ENCODE peak calls at places on chromosomes 13 and 19, in ten cellular contexts. One of them, this sample, is unnamed.

GRCh38 chr19:55341191-55342043 is 1.7 kb downstream of the KMT5C start:
- DNase-seq in GM20000: peak
- DNase-seq in fibroblast of pulmonary artery: peak
- DNase-seq in pancreas: peak
- DNase-seq in OCI-LY7: peak
- DNase-seq in GM23338: peak
- DNase-seq in Calu3: peak
- DNase-seq in breast epithelium: peak
- DNase-seq in WERI-Rb-1: peak
- DNase-seq in tibial artery: peak
- DNase-seq in this sample: peak

GRCh38 chr19:18156841-18157464 is 4.0 kb downstream of the PIK3R2 start:
- DNase-seq in GM20000: no peak
- DNase-seq in fibroblast of pulmonary artery: peak
- DNase-seq in pancreas: peak
- DNase-seq in OCI-LY7: no peak
- DNase-seq in GM23338: no peak
- DNase-seq in Calu3: peak
- DNase-seq in breast epithelium: peak
- DNase-seq in WERI-Rb-1: no peak
- DNase-seq in tibial artery: peak
- DNase-seq in this sample: no peak

GRCh38 chr19:41225238-41226052 is 6.4 kb downstream of the AXL start:
- DNase-seq in GM20000: no peak
- DNase-seq in fibroblast of pulmonary artery: peak
- DNase-seq in pancreas: peak
- DNase-seq in OCI-LY7: no peak
- DNase-seq in GM23338: peak
- DNase-seq in Calu3: peak
- DNase-seq in breast epithelium: no peak
- DNase-seq in WERI-Rb-1: no peak
- DNase-seq in tibial artery: peak
- DNase-seq in this sample: no peak

GRCh38 chr19:57016076-57016475 is 103.7 kb upstream of the USP29 start:
- DNase-seq in GM20000: no peak
- DNase-seq in fibroblast of pulmonary artery: no peak
- DNase-seq in pancreas: no peak
- DNase-seq in OCI-LY7: no peak
- DNase-seq in GM23338: no peak
- DNase-seq in Calu3: no peak
- DNase-seq in breast epithelium: no peak
- DNase-seq in WERI-Rb-1: no peak
- DNase-seq in tibial artery: no peak
- DNase-seq in this sample: no peak

GRCh38 chr13:95620498-95621140 is 23.9 kb downstream of the DZIP1 start:
- DNase-seq in GM20000: no peak
- DNase-seq in fibroblast of pulmonary artery: no peak
- DNase-seq in pancreas: no peak
- DNase-seq in OCI-LY7: no peak
- DNase-seq in GM23338: no peak
- DNase-seq in Calu3: no peak
- DNase-seq in breast epithelium: no peak
- DNase-seq in WERI-Rb-1: no peak
- DNase-seq in tibial artery: no peak
- DNase-seq in this sample: no peak

GRCh38 chr13:23629566-23630272 is 59.5 kb downstream of the TNFRSF19 start:
- DNase-seq in GM20000: no peak
- DNase-seq in fibroblast of pulmonary artery: no peak
- DNase-seq in pancreas: no peak
- DNase-seq in OCI-LY7: no peak
- DNase-seq in GM23338: no peak
- DNase-seq in Calu3: no peak
- DNase-seq in breast epithelium: no peak
- DNase-seq in WERI-Rb-1: no peak
- DNase-seq in tibial artery: no peak
- DNase-seq in this sample: no peak

GRCh38 chr19:16369664-16370576 is 45.3 kb downstream of the KLF2 start:
- DNase-seq in GM20000: no peak
- DNase-seq in fibroblast of pulmonary artery: no peak
- DNase-seq in pancreas: no peak
- DNase-seq in OCI-LY7: no peak
- DNase-seq in GM23338: no peak
- DNase-seq in Calu3: no peak
- DNase-seq in breast epithelium: no peak
- DNase-seq in WERI-Rb-1: no peak
- DNase-seq in tibial artery: no peak
- DNase-seq in this sample: no peak

GRCh38 chr13:76737526-76737925 is 148.7 kb downstream of the KCTD12 start:
- DNase-seq in GM20000: no peak
- DNase-seq in fibroblast of pulmonary artery: no peak
- DNase-seq in pancreas: no peak
- DNase-seq in OCI-LY7: no peak
- DNase-seq in GM23338: no peak
- DNase-seq in Calu3: no peak
- DNase-seq in breast epithelium: no peak
- DNase-seq in WERI-Rb-1: no peak
- DNase-seq in tibial artery: no peak
- DNase-seq in this sample: no peak

GRCh38 chr19:30085394-30085793 is 143.4 kb downstream of the URI1 start:
- DNase-seq in GM20000: no peak
- DNase-seq in fibroblast of pulmonary artery: no peak
- DNase-seq in pancreas: peak
- DNase-seq in OCI-LY7: peak
- DNase-seq in GM23338: peak
- DNase-seq in Calu3: peak
- DNase-seq in breast epithelium: no peak
- DNase-seq in WERI-Rb-1: no peak
- DNase-seq in tibial artery: no peak
- DNase-seq in this sample: no peak
- TF ChIP-seq CTCF in GM20000: no peak
- TF ChIP-seq CTCF in fibroblast of pulmonary artery: no peak
- TF ChIP-seq CTCF in pancreas: no peak
- TF ChIP-seq CTCF in OCI-LY7: peak
- TF ChIP-seq CTCF in GM23338: peak
- TF ChIP-seq CTCF in Calu3: no peak
- TF ChIP-seq CTCF in breast epithelium: no peak
- TF ChIP-seq CTCF in WERI-Rb-1: peak
- TF ChIP-seq CTCF in tibial artery: no peak
- TF ChIP-seq CTCF in this sample: no peak

GRCh38 chr19:51641648-51642047 is 5.0 kb downstream of the SIGLEC14 start:
- DNase-seq in GM20000: no peak
- DNase-seq in fibroblast of pulmonary artery: no peak
- DNase-seq in pancreas: no peak
- DNase-seq in OCI-LY7: no peak
- DNase-seq in GM23338: no peak
- DNase-seq in Calu3: no peak
- DNase-seq in breast epithelium: no peak
- DNase-seq in WERI-Rb-1: no peak
- DNase-seq in tibial artery: no peak
- DNase-seq in this sample: no peak

GRCh38 chr19:51632126-51632525 is 1.9 kb upstream of the SIGLEC5 start:
- DNase-seq in GM20000: no peak
- DNase-seq in fibroblast of pulmonary artery: no peak
- DNase-seq in pancreas: no peak
- DNase-seq in OCI-LY7: no peak
- DNase-seq in GM23338: no peak
- DNase-seq in Calu3: no peak
- DNase-seq in breast epithelium: no peak
- DNase-seq in WERI-Rb-1: no peak
- DNase-seq in tibial artery: no peak
- DNase-seq in this sample: no peak

GRCh38 chr19:51639916-51640315 is 6.7 kb downstream of the SIGLEC14 start:
- DNase-seq in GM20000: no peak
- DNase-seq in fibroblast of pulmonary artery: no peak
- DNase-seq in pancreas: no peak
- DNase-seq in OCI-LY7: no peak
- DNase-seq in GM23338: no peak
- DNase-seq in Calu3: no peak
- DNase-seq in breast epithelium: no peak
- DNase-seq in WERI-Rb-1: no peak
- DNase-seq in tibial artery: no peak
- DNase-seq in this sample: no peak

GRCh38 chr19:51640371-51640770 is 6.3 kb downstream of the SIGLEC14 start:
- DNase-seq in GM20000: no peak
- DNase-seq in fibroblast of pulmonary artery: no peak
- DNase-seq in pancreas: no peak
- DNase-seq in OCI-LY7: no peak
- DNase-seq in GM23338: no peak
- DNase-seq in Calu3: no peak
- DNase-seq in breast epithelium: no peak
- DNase-seq in WERI-Rb-1: no peak
- DNase-seq in tibial artery: no peak
- DNase-seq in this sample: no peak

DNA sequence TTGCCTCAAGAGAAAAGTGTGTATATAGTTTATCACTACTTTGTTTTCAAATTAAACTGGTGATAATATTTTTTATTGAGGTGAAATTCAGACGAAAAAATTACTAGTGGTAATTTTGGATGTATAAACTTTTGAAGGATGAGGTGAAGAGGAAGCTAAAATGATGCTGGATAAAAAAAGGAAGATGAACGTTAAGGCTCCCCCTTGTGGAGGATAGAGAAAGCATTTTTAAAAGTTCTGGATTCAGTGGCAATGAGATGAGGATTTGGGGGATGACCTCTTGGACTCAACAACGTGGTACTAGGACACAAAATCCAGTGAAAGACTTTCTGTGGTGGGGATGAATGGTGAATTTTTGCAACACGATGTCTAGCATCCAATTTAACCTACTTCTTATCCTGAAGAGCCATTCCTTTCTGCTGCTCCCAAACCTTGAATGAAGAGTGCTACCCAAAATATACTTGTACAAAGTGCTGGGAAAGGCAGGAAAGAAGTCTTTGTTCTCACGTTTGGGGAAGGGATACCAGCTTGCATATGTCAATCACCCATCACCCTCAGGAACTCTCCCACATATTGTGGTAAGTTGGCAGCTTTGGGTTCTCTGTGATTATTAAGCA is 7.3 kb upstream of the SIGLEC5 start:
- DNase-seq in GM20000: peak
- DNase-seq in fibroblast of pulmonary artery: peak
- DNase-seq in pancreas: no peak
- DNase-seq in OCI-LY7: peak
- DNase-seq in GM23338: peak
- DNase-seq in Calu3: no peak
- DNase-seq in breast epithelium: no peak
- DNase-seq in WERI-Rb-1: no peak
- DNase-seq in tibial artery: no peak
- DNase-seq in this sample: no peak
- TF ChIP-seq CTCF in GM20000: peak
- TF ChIP-seq CTCF in fibroblast of pulmonary artery: peak
- TF ChIP-seq CTCF in pancreas: no peak
- TF ChIP-seq CTCF in OCI-LY7: peak
- TF ChIP-seq CTCF in GM23338: peak
- TF ChIP-seq CTCF in Calu3: no peak
- TF ChIP-seq CTCF in breast epithelium: no peak
- TF ChIP-seq CTCF in WERI-Rb-1: peak
- TF ChIP-seq CTCF in tibial artery: peak
- TF ChIP-seq CTCF in this sample: peak

GRCh38 chr13:110683921-110684320 is 22.0 kb downstream of the CARS2 start:
- DNase-seq in GM20000: no peak
- DNase-seq in fibroblast of pulmonary artery: no peak
- DNase-seq in pancreas: no peak
- DNase-seq in OCI-LY7: no peak
- DNase-seq in GM23338: no peak
- DNase-seq in Calu3: no peak
- DNase-seq in breast epithelium: no peak
- DNase-seq in WERI-Rb-1: no peak
- DNase-seq in tibial artery: no peak
- DNase-seq in this sample: no peak

GRCh38 chr13:110681868-110682550 is 23.9 kb downstream of the CARS2 start:
- DNase-seq in GM20000: no peak
- DNase-seq in fibroblast of pulmonary artery: no peak
- DNase-seq in pancreas: no peak
- DNase-seq in OCI-LY7: no peak
- DNase-seq in GM23338: no peak
- DNase-seq in Calu3: no peak
- DNase-seq in breast epithelium: no peak
- DNase-seq in WERI-Rb-1: no peak
- DNase-seq in tibial artery: no peak
- DNase-seq in this sample: no peak

GRCh38 chr13:110684388-110685056 is 21.4 kb downstream of the CARS2 start:
- DNase-seq in GM20000: no peak
- DNase-seq in fibroblast of pulmonary artery: no peak
- DNase-seq in pancreas: no peak
- DNase-seq in OCI-LY7: no peak
- DNase-seq in GM23338: no peak
- DNase-seq in Calu3: no peak
- DNase-seq in breast epithelium: no peak
- DNase-seq in WERI-Rb-1: no peak
- DNase-seq in tibial artery: no peak
- DNase-seq in this sample: no peak

GRCh38 chr13:110682746-110683145 is 23.2 kb downstream of the CARS2 start:
- DNase-seq in GM20000: no peak
- DNase-seq in fibroblast of pulmonary artery: no peak
- DNase-seq in pancreas: no peak
- DNase-seq in OCI-LY7: no peak
- DNase-seq in GM23338: no peak
- DNase-seq in Calu3: no peak
- DNase-seq in breast epithelium: no peak
- DNase-seq in WERI-Rb-1: no peak
- DNase-seq in tibial artery: no peak
- DNase-seq in this sample: no peak

GRCh38 chr13:110683203-110683883 is 22.6 kb downstream of the CARS2 start:
- DNase-seq in GM20000: no peak
- DNase-seq in fibroblast of pulmonary artery: peak
- DNase-seq in pancreas: no peak
- DNase-seq in OCI-LY7: no peak
- DNase-seq in GM23338: peak
- DNase-seq in Calu3: no peak
- DNase-seq in breast epithelium: no peak
- DNase-seq in WERI-Rb-1: no peak
- DNase-seq in tibial artery: no peak
- DNase-seq in this sample: no peak
- TF ChIP-seq CTCF in GM20000: no peak
- TF ChIP-seq CTCF in fibroblast of pulmonary artery: peak
- TF ChIP-seq CTCF in pancreas: no peak
- TF ChIP-seq CTCF in OCI-LY7: peak
- TF ChIP-seq CTCF in GM23338: peak
- TF ChIP-seq CTCF in Calu3: no peak
- TF ChIP-seq CTCF in breast epithelium: no peak
- TF ChIP-seq CTCF in WERI-Rb-1: peak
- TF ChIP-seq CTCF in tibial artery: no peak
- TF ChIP-seq CTCF in this sample: peak

DNA sequence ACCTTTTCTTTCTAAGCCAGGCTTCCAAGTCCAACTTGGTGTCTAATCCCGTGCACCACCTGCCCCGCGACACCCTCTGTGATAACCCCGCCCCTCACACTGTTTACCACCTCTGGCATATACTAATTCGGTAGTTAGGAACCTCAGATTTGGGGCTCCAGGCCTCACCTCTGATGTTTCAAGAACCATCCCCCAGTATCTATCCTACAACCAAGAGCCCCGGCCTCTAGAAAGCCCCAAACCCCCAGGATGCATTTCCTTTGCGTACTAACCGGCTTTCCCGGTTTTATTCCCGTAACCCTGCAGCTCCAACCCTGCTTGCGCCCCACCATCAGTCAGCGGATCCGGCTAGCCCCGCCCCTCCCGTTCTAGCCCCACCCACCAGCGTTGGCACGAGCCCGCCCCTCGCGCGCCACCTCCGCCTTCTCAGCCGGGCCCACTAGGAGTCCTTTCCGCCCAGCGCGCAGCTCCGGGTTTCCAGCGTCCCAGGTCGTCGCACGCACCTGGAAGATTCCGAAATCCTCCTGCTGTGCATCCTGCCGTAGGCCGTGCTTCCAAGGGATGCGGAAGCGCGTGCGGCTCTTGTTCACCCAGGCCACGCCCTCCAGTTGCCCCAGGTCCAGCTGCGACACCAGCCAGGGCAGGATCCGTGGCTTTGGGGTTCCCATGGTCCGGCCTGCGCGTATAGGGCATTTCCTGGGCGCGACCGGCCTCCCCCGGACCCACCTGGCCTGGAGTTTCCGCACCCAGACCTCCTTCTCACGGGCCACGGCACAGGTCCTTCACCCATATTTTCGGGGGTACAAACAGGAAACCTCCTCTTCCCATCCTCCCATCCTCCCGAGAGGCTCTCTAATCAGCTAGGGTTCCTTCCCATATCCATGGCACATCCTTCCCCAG is 1.2 kb downstream of the IRF3 start:
- DNase-seq in GM20000: peak
- DNase-seq in fibroblast of pulmonary artery: peak
- DNase-seq in pancreas: peak
- DNase-seq in OCI-LY7: peak
- DNase-seq in GM23338: peak
- DNase-seq in Calu3: peak
- DNase-seq in breast epithelium: peak
- DNase-seq in WERI-Rb-1: peak
- DNase-seq in tibial artery: peak
- DNase-seq in this sample: peak
- TF ChIP-seq CTCF in GM20000: no peak
- TF ChIP-seq CTCF in fibroblast of pulmonary artery: no peak
- TF ChIP-seq CTCF in pancreas: no peak
- TF ChIP-seq CTCF in OCI-LY7: no peak
- TF ChIP-seq CTCF in GM23338: no peak
- TF ChIP-seq CTCF in Calu3: no peak
- TF ChIP-seq CTCF in breast epithelium: no peak
- TF ChIP-seq CTCF in WERI-Rb-1: no peak
- TF ChIP-seq CTCF in tibial artery: peak
- TF ChIP-seq CTCF in this sample: no peak